ENCODE peak calls at places on chromosomes 2 and 18, in five cellular contexts. B is SW480, Q is NCI-H1105, C is OCI-LY7, J is breast epithelium. A is an unnamed sample.

GRCh38 chr2:120896126-120896525 is 160.5 kb downstream of the GLI2 start:
- DNase-seq in B (no peak), Q (no peak), C (no peak), J (no peak), A (no peak)

GRCh38 chr2:37711308-37711731 is 39.9 kb upstream of the CDC42EP3 start:
- DNase-seq in B (peak), Q (no peak), C (no peak), J (no peak), A (peak)

GRCh38 chr18:78875268-78875997 is 104.2 kb upstream of the SALL3 start:
- DNase-seq in B (no peak), Q (peak), C (peak), J (no peak), A (no peak)

GRCh38 chr2:190283783-190284182 is 35.8 kb downstream of the HIBCH start:
- DNase-seq in B (no peak), Q (no peak), C (no peak), J (no peak), A (no peak)

GRCh38 chr2:64937341-64938230 is 51.6 kb upstream of the SLC1A4 start:
- DNase-seq in B (no peak), Q (no peak), C (no peak), J (no peak), A (no peak)

GRCh38 chr18:72867721-72868665 is at the start of gene NETO1:
- DNase-seq in B (no peak), Q (peak), C (no peak), J (no peak), A (no peak)

GRCh38 chr18:48694295-48694694 is 155.5 kb downstream of the CTIF start:
- DNase-seq in B (no peak), Q (no peak), C (no peak), J (no peak), A (no peak)

GRCh38 chr2:31428001-31428418 is 13.5 kb upstream of the XDH start:
- DNase-seq in B (peak), Q (no peak), C (peak), J (no peak), A (no peak)

GRCh38 chr2:149080964-149081363 is 42.5 kb downstream of the LYPD6B start:
- DNase-seq in B (peak), Q (peak), C (no peak), J (no peak), A (no peak)

GRCh38 chr2:196489366-196489765 is 150.1 kb upstream of the CCDC150 start:
- DNase-seq in B (no peak), Q (no peak), C (no peak), J (no peak), A (no peak)

GRCh38 chr2:200964498-200964897 is 1.0 kb upstream of the ORC2 start:
- DNase-seq in B (no peak), Q (no peak), C (no peak), J (no peak), A (no peak)

GRCh38 chr18:63676526-63676925 is 14.8 kb upstream of the SERPINB3 start:
- DNase-seq in B (no peak), Q (peak), C (peak), J (no peak), A (no peak)

GRCh38 chr2:28997237-28997846 is 16.2 kb downstream of the TOGARAM2 start:
- DNase-seq in B (no peak), Q (no peak), C (no peak), J (no peak), A (no peak)

GRCh38 chr2:30339071-30339470 is 107.7 kb downstream of the LBH start:
- DNase-seq in B (no peak), Q (no peak), C (no peak), J (no peak), A (no peak)

GRCh38 chr2:218980800-218981389 is 4.1 kb downstream of the FEV start:
- DNase-seq in B (no peak), Q (no peak), C (no peak), J (no peak), A (peak)

GRCh38 chr18:48671561-48671945 is 132.7 kb downstream of the CTIF start:
- DNase-seq in B (no peak), Q (no peak), C (no peak), J (no peak), A (no peak)